ENCODE peak calls at places on chromosomes 2 and 18, in five cellular contexts. One of them, this sample, is unnamed.

GRCh38 chr2:105737980-105738657 is 6.6 kb upstream of the NCK2 start:
- DNase-seq in HCT116: no peak
- DNase-seq in foreskin keratinocyte: peak; percentile 51
- DNase-seq in colonic mucosa: no peak
- DNase-seq in cardiac muscle cell: no peak
- DNase-seq in this sample: no peak

GRCh38 chr2:118221952-118222594 is 133.8 kb downstream of the INSIG2 start:
- DNase-seq in HCT116: peak; percentile 53
- DNase-seq in foreskin keratinocyte: peak; percentile 55
- DNase-seq in colonic mucosa: peak; percentile 46
- DNase-seq in cardiac muscle cell: peak; percentile 83
- DNase-seq in this sample: peak; percentile 68

GRCh38 chr2:201532686-201533304 is 81.3 kb downstream of the STRADB start:
- DNase-seq in HCT116: peak; percentile 90
- DNase-seq in foreskin keratinocyte: peak; percentile 86
- DNase-seq in colonic mucosa: no peak
- DNase-seq in cardiac muscle cell: peak; percentile 67
- DNase-seq in this sample: no peak

GRCh38 chr2:46179037-46179621 is 118.1 kb upstream of the EPAS1 start:
- DNase-seq in HCT116: no peak
- DNase-seq in foreskin keratinocyte: peak; percentile 85
- DNase-seq in colonic mucosa: no peak
- DNase-seq in cardiac muscle cell: peak; percentile 98
- DNase-seq in this sample: peak; percentile 57

GRCh38 chr2:174334781-174335604 is at the start of gene SP9:
- DNase-seq in HCT116: no peak
- DNase-seq in foreskin keratinocyte: no peak
- DNase-seq in colonic mucosa: no peak
- DNase-seq in cardiac muscle cell: peak; percentile 43
- DNase-seq in this sample: no peak

GRCh38 chr2:231613655-231614558 is 21.2 kb downstream of the TEX44 start:
- DNase-seq in HCT116: peak; percentile 76
- DNase-seq in foreskin keratinocyte: peak; percentile 81
- DNase-seq in colonic mucosa: peak; percentile 89
- DNase-seq in cardiac muscle cell: peak; percentile 86
- DNase-seq in this sample: peak; percentile 77

GRCh38 chr2:127770973-127771735 is 39.8 kb downstream of the WDR33 start:
- DNase-seq in HCT116: no peak
- DNase-seq in foreskin keratinocyte: peak; percentile 93
- DNase-seq in colonic mucosa: no peak
- DNase-seq in cardiac muscle cell: peak; percentile 92
- DNase-seq in this sample: no peak

GRCh38 chr2:109475531-109476210 is 138.1 kb downstream of the SEPTIN10 start:
- DNase-seq in HCT116: no peak
- DNase-seq in foreskin keratinocyte: peak; percentile 87
- DNase-seq in colonic mucosa: no peak
- DNase-seq in cardiac muscle cell: peak; percentile 53
- DNase-seq in this sample: no peak

GRCh38 chr2:10712186-10712809 is 9.1 kb upstream of the ATP6V1C2 start:
- DNase-seq in HCT116: no peak
- DNase-seq in foreskin keratinocyte: no peak
- DNase-seq in colonic mucosa: no peak
- DNase-seq in cardiac muscle cell: no peak
- DNase-seq in this sample: no peak

GRCh38 chr2:147847746-147848391 is 3.0 kb downstream of the ACVR2A start:
- DNase-seq in HCT116: no peak
- DNase-seq in foreskin keratinocyte: no peak
- DNase-seq in colonic mucosa: no peak
- DNase-seq in cardiac muscle cell: peak; percentile 43
- DNase-seq in this sample: no peak

GRCh38 chr2:113872201-113872600 is 17.7 kb upstream of the ACTR3 start:
- DNase-seq in HCT116: no peak
- DNase-seq in foreskin keratinocyte: no peak
- DNase-seq in colonic mucosa: no peak
- DNase-seq in cardiac muscle cell: no peak
- DNase-seq in this sample: no peak

GRCh38 chr2:162925595-162925994 is 87.0 kb upstream of the KCNH7 start:
- DNase-seq in HCT116: no peak
- DNase-seq in foreskin keratinocyte: peak; percentile 82
- DNase-seq in colonic mucosa: no peak
- DNase-seq in cardiac muscle cell: no peak
- DNase-seq in this sample: no peak

GRCh38 chr2:96539215-96539920 is 2.8 kb downstream of the ARID5A start:
- DNase-seq in HCT116: no peak
- DNase-seq in foreskin keratinocyte: no peak
- DNase-seq in colonic mucosa: no peak
- DNase-seq in cardiac muscle cell: no peak
- DNase-seq in this sample: no peak

GRCh38 chr2:20604401-20604911 is 46.4 kb downstream of the HS1BP3 start:
- DNase-seq in HCT116: no peak
- DNase-seq in foreskin keratinocyte: no peak
- DNase-seq in colonic mucosa: no peak
- DNase-seq in cardiac muscle cell: no peak
- DNase-seq in this sample: peak; percentile 10

GRCh38 chr2:15159751-15160177 is 401.4 kb downstream of the NBAS start:
- DNase-seq in HCT116: peak; percentile 38
- DNase-seq in foreskin keratinocyte: peak; percentile 61
- DNase-seq in colonic mucosa: peak; percentile 24
- DNase-seq in cardiac muscle cell: peak; percentile 64
- DNase-seq in this sample: peak; percentile 41

GRCh38 chr2:128793414-128793813 is 474.7 kb upstream of the HS6ST1 start:
- DNase-seq in HCT116: no peak
- DNase-seq in foreskin keratinocyte: no peak
- DNase-seq in colonic mucosa: peak; percentile 6
- DNase-seq in cardiac muscle cell: no peak
- DNase-seq in this sample: no peak

GRCh38 chr2:117941693-117942092 is 72.2 kb downstream of the CCDC93 start:
- DNase-seq in HCT116: no peak
- DNase-seq in foreskin keratinocyte: no peak
- DNase-seq in colonic mucosa: no peak
- DNase-seq in cardiac muscle cell: no peak
- DNase-seq in this sample: no peak

GRCh38 chr2:2597712-2598111 is 266.6 kb upstream of the MYT1L start:
- DNase-seq in HCT116: no peak
- DNase-seq in foreskin keratinocyte: peak; percentile 70
- DNase-seq in colonic mucosa: no peak
- DNase-seq in cardiac muscle cell: no peak
- DNase-seq in this sample: no peak

GRCh38 chr2:137525644-137526190 is 438.6 kb upstream of the HNMT start:
- DNase-seq in HCT116: no peak
- DNase-seq in foreskin keratinocyte: no peak
- DNase-seq in colonic mucosa: no peak
- DNase-seq in cardiac muscle cell: no peak
- DNase-seq in this sample: no peak

GRCh38 chr18:55343396-55344073 is 244.5 kb downstream of the TCF4 start:
- DNase-seq in HCT116: no peak
- DNase-seq in foreskin keratinocyte: peak; percentile 11
- DNase-seq in colonic mucosa: no peak
- DNase-seq in cardiac muscle cell: peak; percentile 54
- DNase-seq in this sample: no peak

GRCh38 chr2:28343184-28343942 is 49.3 kb upstream of the FOSL2 start:
- DNase-seq in HCT116: no peak
- DNase-seq in foreskin keratinocyte: no peak
- DNase-seq in colonic mucosa: no peak
- DNase-seq in cardiac muscle cell: no peak
- DNase-seq in this sample: no peak

GRCh38 chr2:98829586-98830270 is 98.8 kb upstream of the MGAT4A start:
- DNase-seq in HCT116: no peak
- DNase-seq in foreskin keratinocyte: no peak
- DNase-seq in colonic mucosa: no peak
- DNase-seq in cardiac muscle cell: no peak
- DNase-seq in this sample: no peak

GRCh38 chr2:224421065-224421464 is 19.2 kb upstream of the FAM124B start:
- DNase-seq in HCT116: no peak
- DNase-seq in foreskin keratinocyte: no peak
- DNase-seq in colonic mucosa: no peak
- DNase-seq in cardiac muscle cell: no peak
- DNase-seq in this sample: no peak

GRCh38 chr2:67604360-67604759 is 207.2 kb downstream of the ETAA1 start:
- DNase-seq in HCT116: no peak
- DNase-seq in foreskin keratinocyte: peak; percentile 62
- DNase-seq in colonic mucosa: no peak
- DNase-seq in cardiac muscle cell: no peak
- DNase-seq in this sample: no peak

GRCh38 chr2:236319036-236319435 is 54.8 kb upstream of the ASB18 start:
- DNase-seq in HCT116: no peak
- DNase-seq in foreskin keratinocyte: no peak
- DNase-seq in colonic mucosa: no peak
- DNase-seq in cardiac muscle cell: no peak
- DNase-seq in this sample: no peak

GRCh38 chr2:115165529-115166109 is 723.2 kb downstream of the DPP10 start:
- DNase-seq in HCT116: no peak
- DNase-seq in foreskin keratinocyte: peak; percentile 22
- DNase-seq in colonic mucosa: peak; percentile 35
- DNase-seq in cardiac muscle cell: peak; percentile 44
- DNase-seq in this sample: peak; percentile 32

GRCh38 chr2:26521913-26522180 is 43.9 kb upstream of the OTOF start:
- DNase-seq in HCT116: no peak
- DNase-seq in foreskin keratinocyte: no peak
- DNase-seq in colonic mucosa: no peak
- DNase-seq in cardiac muscle cell: no peak
- DNase-seq in this sample: no peak

GRCh38 chr2:134190807-134191203 is 63.1 kb upstream of the MGAT5 start:
- DNase-seq in HCT116: no peak
- DNase-seq in foreskin keratinocyte: no peak
- DNase-seq in colonic mucosa: no peak
- DNase-seq in cardiac muscle cell: no peak
- DNase-seq in this sample: no peak

GRCh38 chr18:50528806-50529205 is 31.1 kb upstream of the MAPK4 start:
- DNase-seq in HCT116: no peak
- DNase-seq in foreskin keratinocyte: no peak
- DNase-seq in colonic mucosa: no peak
- DNase-seq in cardiac muscle cell: no peak
- DNase-seq in this sample: no peak

GRCh38 chr2:230444832-230445231 is 28.8 kb downstream of the SP100 start:
- DNase-seq in HCT116: no peak
- DNase-seq in foreskin keratinocyte: no peak
- DNase-seq in colonic mucosa: no peak
- DNase-seq in cardiac muscle cell: no peak
- DNase-seq in this sample: no peak
- H3K4me1 ChIP-seq in HCT116: peaks cover 3% of the 10 kb centered on the region
- H3K4me1 ChIP-seq in foreskin keratinocyte: peaks cover 10% of the 10 kb centered on the region
- H3K4me1 ChIP-seq in colonic mucosa: no peaks in the 10 kb centered on the region
- H3K4me1 ChIP-seq in cardiac muscle cell: no peaks in the 10 kb centered on the region
- H3K4me1 ChIP-seq in this sample: peaks cover 36% of the 10 kb centered on the region

DNA sequence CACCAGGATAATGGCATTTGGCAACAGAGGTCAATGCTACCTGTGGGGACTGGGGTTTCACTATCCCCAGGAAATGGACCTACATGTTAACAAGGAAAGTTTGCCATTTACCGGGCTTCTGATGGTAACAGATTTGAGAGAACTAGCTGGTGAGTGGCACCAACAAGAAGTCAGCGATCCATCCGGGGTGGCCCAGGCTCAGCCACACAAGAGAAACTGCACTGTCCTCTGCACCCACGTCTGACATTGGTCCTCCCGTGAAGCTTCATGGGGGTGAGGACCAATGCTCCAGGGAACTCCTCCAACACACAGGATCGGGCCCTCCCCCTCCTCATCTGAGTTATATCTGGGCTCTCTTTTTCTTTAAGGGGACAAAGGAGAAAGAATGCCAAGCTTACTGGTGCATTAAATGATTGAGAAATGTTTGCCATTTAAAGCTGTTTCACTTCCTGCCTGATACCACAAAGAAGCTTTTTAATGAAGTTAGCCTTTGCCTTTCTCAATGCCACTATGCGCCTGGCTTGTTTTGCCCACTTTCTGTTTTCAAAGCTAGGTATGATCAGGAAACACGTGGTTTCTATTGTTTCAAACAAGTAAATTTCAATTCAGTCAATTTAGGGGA is 204.2 kb upstream of the ID2 start:
- DNase-seq in HCT116: no peak
- DNase-seq in foreskin keratinocyte: no peak
- DNase-seq in colonic mucosa: no peak
- DNase-seq in cardiac muscle cell: no peak
- DNase-seq in this sample: no peak
- H3K4me1 ChIP-seq in HCT116: no peaks in the 10 kb centered on the region
- H3K4me1 ChIP-seq in foreskin keratinocyte: no peaks in the 10 kb centered on the region
- H3K4me1 ChIP-seq in colonic mucosa: peaks cover 26% of the 10 kb centered on the region
- H3K4me1 ChIP-seq in cardiac muscle cell: peaks cover 37% of the 10 kb centered on the region
- H3K4me1 ChIP-seq in this sample: peaks cover 25% of the 10 kb centered on the region

GRCh38 chr2:215507836-215508235 is 72.0 kb upstream of the FN1 start:
- DNase-seq in HCT116: no peak
- DNase-seq in foreskin keratinocyte: no peak
- DNase-seq in colonic mucosa: no peak
- DNase-seq in cardiac muscle cell: peak; percentile 27
- DNase-seq in this sample: no peak

GRCh38 chr2:215504547-215504946 is 68.7 kb upstream of the FN1 start:
- DNase-seq in HCT116: no peak
- DNase-seq in foreskin keratinocyte: no peak
- DNase-seq in colonic mucosa: no peak
- DNase-seq in cardiac muscle cell: peak; percentile 11
- DNase-seq in this sample: no peak

GRCh38 chr2:215505044-215505786 is 69.3 kb upstream of the FN1 start:
- DNase-seq in HCT116: no peak
- DNase-seq in foreskin keratinocyte: no peak
- DNase-seq in colonic mucosa: peak; percentile 54
- DNase-seq in cardiac muscle cell: peak; percentile 94
- DNase-seq in this sample: no peak

GRCh38 chr2:215507126-215507525 is 71.3 kb upstream of the FN1 start:
- DNase-seq in HCT116: no peak
- DNase-seq in foreskin keratinocyte: no peak
- DNase-seq in colonic mucosa: no peak
- DNase-seq in cardiac muscle cell: no peak
- DNase-seq in this sample: no peak

DNA sequence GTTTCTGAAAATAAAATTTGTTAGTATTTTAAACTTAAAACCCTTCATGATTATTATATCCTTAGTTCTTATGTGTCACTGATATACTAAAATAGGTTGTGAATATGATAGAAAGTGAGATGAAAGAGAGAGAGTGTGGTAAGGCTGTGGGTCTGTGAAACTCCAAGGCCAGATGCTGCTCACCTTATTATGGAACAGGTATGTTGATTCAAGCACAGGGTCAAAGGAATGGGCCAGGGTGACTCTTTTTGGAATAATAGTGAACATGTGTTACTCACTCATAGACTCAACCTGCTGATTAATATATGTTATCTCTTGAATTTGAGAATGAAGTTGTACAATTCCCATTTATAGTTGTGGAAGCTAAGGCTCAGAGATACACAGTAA is 70.7 kb upstream of the FN1 start:
- DNase-seq in HCT116: no peak
- DNase-seq in foreskin keratinocyte: no peak
- DNase-seq in colonic mucosa: no peak
- DNase-seq in cardiac muscle cell: no peak
- DNase-seq in this sample: no peak
- H3K4me1 ChIP-seq in HCT116: no peaks in the 10 kb centered on the region
- H3K4me1 ChIP-seq in foreskin keratinocyte: peaks cover 5% of the 10 kb centered on the region
- H3K4me1 ChIP-seq in colonic mucosa: no peaks in the 10 kb centered on the region
- H3K4me1 ChIP-seq in cardiac muscle cell: no peaks in the 10 kb centered on the region
- H3K4me1 ChIP-seq in this sample: no peaks in the 10 kb centered on the region

DNA sequence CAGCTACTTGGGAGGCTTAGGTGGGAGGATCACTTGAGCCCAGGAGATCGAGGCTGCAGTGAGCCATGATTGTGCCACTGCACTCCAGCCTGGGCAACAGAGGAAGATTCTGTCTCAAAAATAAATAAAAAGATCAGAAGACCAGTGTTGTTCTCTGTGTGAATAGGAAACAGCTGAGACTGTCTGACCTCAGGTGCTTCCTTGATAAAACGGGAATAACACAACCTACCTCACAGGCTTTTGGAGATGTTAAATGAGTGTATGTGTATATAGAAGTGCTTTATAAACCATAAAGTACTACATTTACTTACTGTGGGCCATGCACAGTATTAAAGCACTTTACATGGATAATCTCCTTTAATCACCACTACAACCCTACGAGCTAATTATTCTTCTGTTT is 9.9 kb upstream of the CETN1 start:
- DNase-seq in HCT116: no peak
- DNase-seq in foreskin keratinocyte: no peak
- DNase-seq in colonic mucosa: no peak
- DNase-seq in cardiac muscle cell: no peak
- DNase-seq in this sample: no peak
- H3K4me1 ChIP-seq in HCT116: no peaks in the 10 kb centered on the region
- H3K4me1 ChIP-seq in foreskin keratinocyte: no peaks in the 10 kb centered on the region
- H3K4me1 ChIP-seq in colonic mucosa: no peaks in the 10 kb centered on the region
- H3K4me1 ChIP-seq in cardiac muscle cell: no peaks in the 10 kb centered on the region
- H3K4me1 ChIP-seq in this sample: no peaks in the 10 kb centered on the region

This sample was measured in tibial nerve.